ENCODE peak calls at places on chromosomes 4 and X, in seven cellular contexts. O is aorta; Q is IMR-90; N is CD8-positive, alpha-beta T cell; S is suprapubic skin; C is A549; U is ovary. L is an unnamed sample. For H3K9me3, the result is how much of the 10 kb centered on the place peaks cover.

GRCh38 chr4:157804986-157805385 is 367.8 kb downstream of the GASK1B start:
- DNase-seq in O (no peak), Q (no peak), N (no peak), S (no peak), C (peak), U (no peak), L (no peak)

GRCh38 chr4:8831221-8832129 is 40.2 kb downstream of the HMX1 start:
- DNase-seq in O (peak), Q (no peak), N (no peak), S (peak), C (no peak), U (peak), L (peak)

GRCh38 chr4:124288706-124289486 is 423.6 kb downstream of the ANKRD50 start:
- DNase-seq in O (no peak), Q (peak), N (no peak), S (no peak), C (no peak), U (no peak), L (no peak)

GRCh38 chrX:48540015-48540350 is 469 bp downstream of the TBC1D25 start:
- DNase-seq in O (no peak), Q (peak), N (peak), S (no peak), C (no peak), U (peak), L (peak)

GRCh38 chrX:275967-276587 is 5.1 kb upstream of the PLCXD1 start:
- DNase-seq in O (peak), Q (peak), N (peak), S (peak), C (peak), U (no peak), L (peak)

GRCh38 chr4:7744131-7744804 is 195.4 kb downstream of the AFAP1 start:
- DNase-seq in O (no peak), Q (no peak), N (no peak), S (no peak), C (no peak), U (no peak), L (no peak)

GRCh38 chr4:153904011-153904410 is 115.1 kb upstream of the SFRP2 start:
- DNase-seq in O (no peak), Q (no peak), N (no peak), S (no peak), C (no peak), U (no peak), L (no peak)

GRCh38 chr4:107630185-107630705 is 89.8 kb downstream of the PAPSS1 start:
- DNase-seq in O (no peak), Q (no peak), N (no peak), S (no peak), C (no peak), U (no peak), L (no peak)

GRCh38 chr4:107037188-107037587 is 1.1 kb upstream of the DKK2 start:
- DNase-seq in O (peak), Q (peak), N (no peak), S (peak), C (no peak), U (peak), L (peak)

GRCh38 chr4:98682719-98683118 is 24.3 kb upstream of the TSPAN5 start:
- DNase-seq in O (no peak), Q (peak), N (no peak), S (no peak), C (no peak), U (no peak), L (no peak)

GRCh38 chrX:23383411-23383810 is 48.8 kb downstream of the PTCHD1 start:
- DNase-seq in O (no peak), Q (peak), N (no peak), S (no peak), C (no peak), U (no peak), L (no peak)

GRCh38 chr4:148007303-148007702 is 275.4 kb downstream of the ARHGAP10 start:
- DNase-seq in O (no peak), Q (peak), N (no peak), S (no peak), C (peak), U (peak), L (no peak)

DNA sequence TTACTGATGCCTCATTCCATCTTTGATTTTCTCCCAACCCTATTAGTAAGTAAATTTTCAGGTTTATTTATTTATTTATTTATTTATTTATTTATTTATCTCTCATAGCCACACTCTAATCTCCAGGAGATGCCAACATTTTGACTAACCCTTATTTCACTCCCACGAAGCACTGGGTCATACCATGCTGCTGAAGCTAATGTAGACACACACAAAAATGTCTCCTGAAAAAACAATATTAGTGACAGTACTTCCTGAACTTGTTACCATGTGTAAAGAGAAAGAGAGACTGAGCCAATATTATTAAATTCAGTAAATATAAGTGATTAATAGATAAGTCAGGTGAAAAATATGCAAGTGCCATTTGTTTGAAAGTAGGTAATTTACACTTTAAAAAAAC is 402.7 kb downstream of the C4orf33 start:
- DNase-seq in O (no peak), Q (no peak), N (no peak), S (no peak), C (no peak), U (no peak), L (no peak)
- H3K9me3 ChIP-seq in O (under half), Q (under half), N (under half), S (under half), C (under half), U (under half), L (under half)

GRCh38 chr4:109303141-109303499 is 662 bp upstream of the COL25A1 start:
- DNase-seq in O (no peak), Q (no peak), N (no peak), S (no peak), C (no peak), U (peak), L (peak)
- H3K27ac ChIP-seq in O (no peak), Q (no peak), N (no peak), S (no peak), C (no peak), U (no peak), L (no peak)

GRCh38 chr4:132824721-132825120 is 324.4 kb upstream of the PCDH10 start:
- DNase-seq in O (no peak), Q (no peak), N (no peak), S (no peak), C (no peak), U (no peak), L (no peak)
- H3K9me3 ChIP-seq in O (under half), Q (under half), N (under half), S (under half), C (under half), U (under half), L (under half)

GRCh38 chr4:37737456-37737855 is 51.3 kb upstream of the RELL1 start:
- DNase-seq in O (no peak), Q (peak), N (no peak), S (no peak), C (no peak), U (no peak), L (no peak)

GRCh38 chr4:37735578-37735977 is 49.4 kb upstream of the RELL1 start:
- DNase-seq in O (peak), Q (no peak), N (no peak), S (no peak), C (no peak), U (no peak), L (no peak)

GRCh38 chr4:37732787-37733186 is 46.6 kb upstream of the RELL1 start:
- DNase-seq in O (no peak), Q (no peak), N (no peak), S (no peak), C (no peak), U (no peak), L (no peak)

GRCh38 chr4:37733230-37733904 is 47.2 kb upstream of the RELL1 start:
- DNase-seq in O (no peak), Q (no peak), N (no peak), S (no peak), C (no peak), U (no peak), L (no peak)

GRCh38 chr4:37734989-37735388 is 48.8 kb upstream of the RELL1 start:
- DNase-seq in O (no peak), Q (no peak), N (no peak), S (no peak), C (no peak), U (no peak), L (no peak)
- H3K27ac ChIP-seq in O (no peak), Q (no peak), N (no peak), S (no peak), C (no peak), U (no peak), L (no peak)

GRCh38 chr4:133150643-133151300 is 1.7 kb downstream of the PCDH10 start:
- DNase-seq in O (peak), Q (no peak), N (no peak), S (no peak), C (peak), U (no peak), L (no peak)
- H3K9me3 ChIP-seq in O (under half), Q (under half), N (under half), S (under half), C (under half), U (under half), L (under half)

DNA sequence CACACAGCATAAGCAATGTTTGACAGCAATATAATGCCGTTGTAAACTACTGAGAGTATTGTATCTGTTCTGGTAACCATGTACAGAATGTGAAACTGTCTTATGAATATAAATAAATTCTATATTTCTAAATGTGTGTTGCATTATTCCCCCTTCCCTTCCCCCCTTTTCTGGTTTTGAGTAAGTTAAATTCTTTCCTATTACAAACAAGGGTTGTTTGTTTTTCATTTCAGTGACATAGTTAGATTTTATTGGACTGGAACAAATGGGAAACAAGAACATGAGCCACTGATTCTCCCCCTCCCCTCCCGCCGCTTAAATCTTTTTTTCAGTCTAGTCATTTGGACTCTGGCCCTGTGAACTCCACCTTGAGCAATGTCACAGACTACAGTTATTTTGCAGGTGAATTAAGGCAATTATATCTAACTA is 69.8 kb downstream of the GPAT3 start:
- DNase-seq in O (no peak), Q (no peak), N (no peak), S (no peak), C (no peak), U (no peak), L (no peak)
- H3K27ac ChIP-seq in O (no peak), Q (no peak), N (no peak), S (no peak), C (no peak), U (no peak), L (peak)

GRCh38 chrX:69010339-69010738 is 154.9 kb downstream of the PJA1 start:
- DNase-seq in O (no peak), Q (no peak), N (no peak), S (no peak), C (no peak), U (no peak), L (no peak)
- H3K9me3 ChIP-seq in O (under half), Q (under half), N (under half), S (under half), C (under half), U (under half), L (under half)